ENCODE peak calls at places on chromosome 20, in seven cellular contexts. M is NCI-H1092, S is NCI-H1436 treated with DMSO at 0.1 percent for 48 hours, U is occipital lobe, O is dermis microvascular lymphatic vessel endothelial cell, Z is nephron progenitor cell, K is GM10248. C is an unnamed sample.
A peak's percentile ranks its signal among the peaks of the same experiment; 100 is the strongest.

GRCh38 chr20:23133560-23133998 is 47.5 kb upstream of the CD93 start:
- DNase-seq in M (no peak), S (no peak), U (no peak), O (no peak), Z (no peak), K (no peak), C (no peak)

GRCh38 chr20:63214514-63214913 is 1.4 kb downstream of the YTHDF1 start:
- DNase-seq in M (no peak), S (no peak), U (no peak), O (no peak), Z (no peak), K (no peak), C (no peak)

GRCh38 chr20:54745780-54746179 is 270.4 kb downstream of the DOK5 start:
- DNase-seq in M (no peak), S (no peak), U (no peak), O (no peak), Z (no peak), K (no peak), C (no peak)

GRCh38 chr20:1204061-1204460 is 807 bp downstream of the C20orf202 start:
- DNase-seq in M (no peak), S (no peak), U (no peak), O (no peak), Z (no peak), K (no peak), C (no peak)

GRCh38 chr20:14951105-14951504 is 613.7 kb upstream of the FLRT3 start:
- DNase-seq in M (no peak), S (no peak), U (no peak), O (no peak), Z (no peak), K (no peak), C (peak; percentile 65)

GRCh38 chr20:25439328-25439727 is 31.9 kb downstream of the GINS1 start:
- DNase-seq in M (no peak), S (no peak), U (no peak), O (no peak), Z (no peak), K (no peak), C (peak; percentile 5)

GRCh38 chr20:45781391-45781931 is 10.2 kb downstream of the WFDC3 start:
- DNase-seq in M (no peak), S (no peak), U (no peak), O (no peak), Z (no peak), K (no peak), C (no peak)

GRCh38 chr20:33679758-33680485 is 5.7 kb upstream of the NECAB3 start:
- DNase-seq in M (no peak), S (no peak), U (no peak), O (no peak), Z (no peak), K (peak; percentile 81), C (peak; percentile 78)

GRCh38 chr20:2837561-2837960 is 2.9 kb downstream of the PCED1A start:
- DNase-seq in M (no peak), S (no peak), U (no peak), O (no peak), Z (no peak), K (no peak), C (no peak)

GRCh38 chr20:10568032-10568431 is 105.8 kb downstream of the JAG1 start:
- DNase-seq in M (no peak), S (no peak), U (no peak), O (no peak), Z (no peak), K (no peak), C (no peak)

GRCh38 chr20:32566379-32567374 is 18.5 kb downstream of the NOL4L start:
- DNase-seq in M (no peak), S (no peak), U (no peak), O (no peak), Z (no peak), K (no peak), C (no peak)

GRCh38 chr20:25360631-25361286 is 29.9 kb downstream of the ABHD12 start:
- DNase-seq in M (no peak), S (no peak), U (no peak), O (no peak), Z (no peak), K (no peak), C (no peak)

GRCh38 chr20:62409935-62410741 is 3.1 kb upstream of the CABLES2 start:
- DNase-seq in M (peak; percentile 83), S (peak; percentile 53), U (no peak), O (no peak), Z (peak; percentile 82), K (peak; percentile 62), C (no peak)

GRCh38 chr20:57619053-57619831 is 984 bp downstream of the ZBP1 start:
- DNase-seq in M (no peak), S (no peak), U (no peak), O (no peak), Z (no peak), K (peak; percentile 75), C (peak; percentile 93)

GRCh38 chr20:46833360-46833759 is 61.3 kb upstream of the EYA2 start:
- DNase-seq in M (no peak), S (no peak), U (no peak), O (no peak), Z (no peak), K (no peak), C (peak; percentile 72)

GRCh38 chr20:10060223-10060622 is 25.4 kb downstream of the ANKEF1 start:
- DNase-seq in M (peak; percentile 73), S (peak; percentile 95), U (no peak), O (no peak), Z (peak; percentile 18), K (no peak), C (peak; percentile 65)

GRCh38 chr20:8121666-8122065 is 10.4 kb upstream of the PLCB1 start:
- DNase-seq in M (no peak), S (no peak), U (no peak), O (no peak), Z (no peak), K (no peak), C (no peak)

GRCh38 chr20:60447703-60448102 is 489.5 kb downstream of the CDH26 start:
- DNase-seq in M (no peak), S (no peak), U (no peak), O (no peak), Z (no peak), K (no peak), C (no peak)

GRCh38 chr20:8293791-8294190 is 161.7 kb downstream of the PLCB1 start:
- DNase-seq in M (no peak), S (no peak), U (no peak), O (no peak), Z (no peak), K (no peak), C (no peak)

GRCh38 chr20:401682-402495 is 6.2 kb upstream of the RBCK1 start:
- DNase-seq in M (no peak), S (no peak), U (no peak), O (no peak), Z (no peak), K (no peak), C (no peak)

GRCh38 chr20:38202982-38203293 is 37.9 kb upstream of the TGM2 start:
- DNase-seq in M (no peak), S (no peak), U (no peak), O (no peak), Z (no peak), K (no peak), C (no peak)

GRCh38 chr20:38969708-38970107 is 7.6 kb downstream of the DHX35 start:
- DNase-seq in M (no peak), S (no peak), U (no peak), O (peak; percentile 56), Z (no peak), K (no peak), C (no peak)

GRCh38 chr20:46255440-46256104 is 52.7 kb downstream of the CDH22 start:
- DNase-seq in M (peak; percentile 80), S (peak; percentile 75), U (peak; percentile 10), O (peak; percentile 83), Z (no peak), K (no peak), C (peak; percentile 2)

GRCh38 chr20:40462600-40462999 is 226.4 kb downstream of the MAFB start:
- DNase-seq in M (no peak), S (no peak), U (no peak), O (no peak), Z (no peak), K (no peak), C (no peak)

GRCh38 chr20:12987261-12987660 is 21.5 kb upstream of the SPTLC3 start:
- DNase-seq in M (no peak), S (no peak), U (no peak), O (no peak), Z (no peak), K (no peak), C (no peak)

C was measured in GM12865.